ENCODE peak calls at places on chromosomes 16 and 17, in seven cellular contexts. D is BE2C; W is AG04450; Y is DND-41; R is stomach; U is lower leg skin; H is CD8-positive, alpha-beta T cell. S is an unnamed sample.

GRCh38 chr17:74964988-74965622 is 7.5 kb downstream of the HID1 start:
- DNase-seq in D (no peak), W (no peak), Y (no peak), R (no peak), U (no peak), H (no peak), S (no peak)

GRCh38 chr16:1941162-1941923 is 1.7 kb downstream of the MSRB1 start:
- DNase-seq in D (no peak), W (no peak), Y (no peak), R (no peak), U (no peak), H (no peak), S (peak; percentile 49)

GRCh38 chr17:56912105-56912999 is 1.5 kb downstream of the TRIM25 start:
- DNase-seq in D (no peak), W (no peak), Y (no peak), R (peak; percentile 32), U (peak; percentile 97), H (no peak), S (no peak)

GRCh38 chr16:66416136-66416535 is 11.0 kb upstream of the BEAN1 start:
- DNase-seq in D (no peak), W (no peak), Y (no peak), R (no peak), U (no peak), H (no peak), S (no peak)

GRCh38 chr17:50935201-50936124 is 69.3 kb upstream of the TOB1 start:
- DNase-seq in D (no peak), W (no peak), Y (no peak), R (peak; percentile 94), U (no peak), H (no peak), S (no peak)

GRCh38 chr17:31554930-31555329 is 163.5 kb downstream of the RAB11FIP4 start:
- DNase-seq in D (no peak), W (no peak), Y (no peak), R (no peak), U (no peak), H (no peak), S (no peak)

GRCh38 chr16:89363621-89364393 is 126.6 kb downstream of the ANKRD11 start:
- DNase-seq in D (no peak), W (no peak), Y (peak; percentile 50), R (peak; percentile 56), U (peak; percentile 77), H (peak; percentile 62), S (no peak)

GRCh38 chr16:66427036-66427446 is at the start of gene BEAN1:
- DNase-seq in D (no peak), W (no peak), Y (no peak), R (no peak), U (peak; percentile 75), H (no peak), S (no peak)

GRCh38 chr16:30658731-30659506 is 688 bp downstream of the FBRS start:
- DNase-seq in D (peak; percentile 80), W (peak; percentile 96), Y (peak; percentile 97), R (peak; percentile 73), U (peak; percentile 95), H (no peak), S (peak; percentile 68)

GRCh38 chr17:44921122-44921882 is 6.0 kb upstream of the GFAP start:
- DNase-seq in D (peak; percentile 84), W (no peak), Y (no peak), R (no peak), U (peak; percentile 64), H (no peak), S (no peak)

GRCh38 chr17:19708431-19709175 is 7.8 kb downstream of the SLC47A2 start:
- DNase-seq in D (no peak), W (no peak), Y (no peak), R (no peak), U (peak; percentile 78), H (no peak), S (no peak)

GRCh38 chr17:55500103-55500502 is 11.1 kb downstream of the SMIM36 start:
- DNase-seq in D (no peak), W (no peak), Y (no peak), R (no peak), U (no peak), H (no peak), S (no peak)

GRCh38 chr17:82551779-82552457 is 32.4 kb downstream of the FOXK2 start:
- DNase-seq in D (peak; percentile 71), W (peak; percentile 37), Y (peak; percentile 74), R (peak; percentile 81), U (peak; percentile 93), H (peak; percentile 83), S (peak; percentile 68)

DNA sequence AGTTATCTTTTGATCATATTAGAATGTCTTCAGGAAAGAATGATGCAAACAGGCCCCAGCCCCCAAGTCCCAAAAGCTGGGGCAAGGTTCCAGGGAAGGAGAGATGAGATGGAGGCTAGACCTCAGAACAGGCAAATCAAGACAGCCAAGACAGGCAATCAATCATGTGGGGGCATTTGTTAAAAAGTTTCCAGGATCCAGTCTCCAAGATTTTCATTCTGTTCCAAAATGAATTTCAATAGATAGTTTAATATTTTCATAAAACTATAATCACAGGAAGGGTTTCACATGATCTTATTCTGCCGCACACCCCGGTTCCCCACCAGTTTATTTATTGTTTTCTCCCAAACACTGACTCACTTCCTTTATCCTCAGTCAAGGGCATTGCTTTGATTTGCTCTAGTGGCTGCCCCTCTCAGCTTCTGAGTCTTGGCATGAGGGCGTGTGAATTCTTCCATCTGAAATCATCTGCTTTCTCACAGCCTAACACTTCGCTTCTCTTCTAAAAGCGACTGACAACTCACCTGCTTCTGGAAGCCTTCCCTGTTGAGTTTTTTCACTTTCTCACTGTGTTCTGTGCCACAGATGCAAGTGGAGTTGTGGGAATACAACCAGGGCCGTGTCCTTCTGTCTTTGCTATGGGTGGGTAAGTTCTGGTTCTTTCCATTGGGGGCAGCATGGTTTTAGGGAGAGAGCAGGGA is 12.2 kb upstream of the TERF2 start:
- DNase-seq in D (peak; percentile 68), W (no peak), Y (no peak), R (no peak), U (no peak), H (no peak), S (peak; percentile 57)
- TF ChIP-seq CTCF in D (peak; percentile 86), W (peak; percentile 72), Y (peak; percentile 53), R (peak; percentile 51), U (no peak), H (no peak), S (peak; percentile 36)

GRCh38 chr16:19135896-19136438 is 22.2 kb downstream of the ITPRIPL2 start:
- DNase-seq in D (no peak), W (no peak), Y (no peak), R (peak; percentile 36), U (peak; percentile 90), H (no peak), S (no peak)

GRCh38 chr16:19137201-19137601 is 23.4 kb downstream of the ITPRIPL2 start:
- DNase-seq in D (no peak), W (no peak), Y (no peak), R (no peak), U (peak; percentile 78), H (no peak), S (no peak)

GRCh38 chr16:19136549-19137196 is 22.9 kb downstream of the ITPRIPL2 start:
- DNase-seq in D (no peak), W (no peak), Y (no peak), R (no peak), U (peak; percentile 85), H (no peak), S (no peak)

GRCh38 chr16:19138601-19139000 is 24.8 kb downstream of the ITPRIPL2 start:
- DNase-seq in D (no peak), W (peak; percentile 73), Y (no peak), R (peak; percentile 45), U (peak; percentile 96), H (no peak), S (peak; percentile 36)

GRCh38 chr16:19137621-19138128 is 23.9 kb downstream of the ITPRIPL2 start:
- DNase-seq in D (no peak), W (no peak), Y (no peak), R (no peak), U (no peak), H (no peak), S (no peak)
- TF ChIP-seq CTCF in D (no peak), W (no peak), Y (no peak), R (no peak), U (no peak), H (no peak), S (no peak)

GRCh38 chr17:47318197-47318918 is 5.4 kb upstream of the EFCAB13 start:
- DNase-seq in D (no peak), W (no peak), Y (no peak), R (no peak), U (no peak), H (no peak), S (no peak)
- TF ChIP-seq CTCF in D (no peak), W (no peak), Y (peak; percentile 20), R (no peak), U (no peak), H (no peak), S (no peak)

GRCh38 chr17:64202683-64203430 is 60.2 kb downstream of the TEX2 start:
- DNase-seq in D (no peak), W (no peak), Y (no peak), R (no peak), U (no peak), H (no peak), S (no peak)
- TF ChIP-seq CTCF in D (no peak), W (no peak), Y (no peak), R (no peak), U (no peak), H (no peak), S (no peak)

GRCh38 chr16:70252355-70252988 is 732 bp upstream of the EXOSC6 start:
- DNase-seq in D (peak; percentile 67), W (no peak), Y (no peak), R (no peak), U (peak; percentile 78), H (no peak), S (peak; percentile 58)
- TF ChIP-seq CTCF in D (peak; percentile 71), W (peak; percentile 56), Y (peak; percentile 69), R (no peak), U (no peak), H (no peak), S (peak; percentile 65)

DNA sequence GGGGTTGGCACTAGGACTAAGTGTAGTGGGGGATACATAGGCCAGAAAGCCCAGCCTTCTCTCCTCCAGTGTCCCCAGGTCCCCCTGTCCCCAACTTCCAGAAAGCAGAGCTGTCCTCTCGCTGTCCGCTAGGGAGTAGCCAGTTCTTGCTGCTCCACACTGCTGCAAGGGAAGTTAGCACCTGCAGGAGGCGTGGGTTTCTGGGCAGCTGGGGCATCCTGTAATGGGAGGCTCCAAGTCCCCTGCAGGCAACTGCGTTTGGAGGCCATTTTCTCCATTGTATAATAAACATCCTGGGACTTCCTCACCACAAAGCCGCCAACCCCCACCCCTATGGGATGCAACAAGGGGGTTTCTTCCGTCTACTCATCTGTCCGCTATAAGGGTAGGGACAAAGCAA is 1.7 kb downstream of the RPRML start:
- DNase-seq in D (peak; percentile 84), W (no peak), Y (no peak), R (peak; percentile 39), U (no peak), H (no peak), S (peak; percentile 74)
- TF ChIP-seq CTCF in D (peak; percentile 74), W (peak; percentile 48), Y (peak; percentile 21), R (no peak), U (no peak), H (no peak), S (no peak)

GRCh38 chr17:7394452-7395191 is at the start of gene PLSCR3:
- DNase-seq in D (peak; percentile 86), W (peak; percentile 51), Y (peak; percentile 83), R (peak; percentile 88), U (peak; percentile 97), H (peak; percentile 92), S (peak; percentile 85)
- TF ChIP-seq CTCF in D (peak; percentile 29), W (peak; percentile 51), Y (peak; percentile 41), R (peak; percentile 54), U (no peak), H (no peak), S (peak; percentile 45)

S was measured in endothelial cell.